ENCODE peak calls at places on chromosomes 13 and 19, in seven cellular contexts. Y is fibroblast of the aortic adventitia; H is GM12878; N is T1000; S is NAMALWA; Z is HTR-8/SVneo; P is stimulated activated CD8-positive, alpha-beta memory T cell treated with anti-CD3 and anti-CD28 coated beads, Interleukin-7, amount 100 ng/mL, for 1 hour. M is an unnamed sample.

GRCh38 chr13:46679369-46680180 is 117.4 kb downstream of the ESD start:
- DNase-seq in N (no peak), Z (no peak), P (no peak), Y (peak; percentile 69), S (peak; percentile 85), H (peak; percentile 53), M (no peak)

GRCh38 chr19:33278023-33278402 is 24.3 kb downstream of the CEBPA start:
- DNase-seq in P (no peak), S (no peak), H (no peak), Z (no peak), Y (no peak), N (no peak), M (no peak)

GRCh38 chr19:23917856-23918255 is 3.2 kb downstream of the ZNF726 start:
- DNase-seq in S (no peak), P (no peak), N (no peak), Y (no peak), Z (no peak), H (no peak), M (no peak)

GRCh38 chr13:45040626-45041025 is 51.3 kb downstream of the GPALPP1 start:
- DNase-seq in S (no peak), Z (peak; percentile 28), P (no peak), Y (peak; percentile 31), H (no peak), N (no peak), M (no peak)

GRCh38 chr13:50410921-50411712 is 395.9 kb downstream of the KCNRG start:
- DNase-seq in Y (peak; percentile 91), S (no peak), P (no peak), H (no peak), N (peak; percentile 36), Z (peak; percentile 48), M (peak; percentile 98)

GRCh38 chr13:74132152-74132767 is 1.9 kb downstream of the KLF12 start:
- DNase-seq in S (no peak), P (no peak), H (no peak), Y (peak; percentile 67), N (no peak), Z (no peak), M (no peak)

GRCh38 chr13:37833411-37833810 is 36.2 kb downstream of the TRPC4 start:
- DNase-seq in N (no peak), H (no peak), S (peak; percentile 85), P (no peak), Z (no peak), Y (no peak), M (no peak)

GRCh38 chr19:57452307-57452706 is 4.6 kb downstream of the VN1R1 start:
- DNase-seq in Z (no peak), Y (no peak), P (no peak), H (no peak), N (no peak), S (no peak), M (no peak)

GRCh38 chr13:99280166-99280565 is 22.0 kb upstream of the GPR18 start:
- DNase-seq in N (no peak), Z (no peak), Y (no peak), S (no peak), P (no peak), H (no peak), M (no peak)

GRCh38 chr13:41622545-41623429 is 165.4 kb downstream of the RGCC start:
- DNase-seq in Z (no peak), Y (peak; percentile 70), H (no peak), N (no peak), P (no peak), S (no peak), M (no peak)

GRCh38 chr19:45418812-45419211 is 4.9 kb downstream of the ERCC1 start:
- DNase-seq in Y (no peak), Z (no peak), P (no peak), H (no peak), N (no peak), S (no peak), M (no peak)

GRCh38 chr13:108113407-108113806 is 101.9 kb downstream of the LIG4 start:
- DNase-seq in P (no peak), Y (no peak), S (no peak), H (no peak), Z (no peak), N (no peak), M (no peak)

GRCh38 chr19:18610245-18610555 is 2.5 kb upstream of the TMEM59L start:
- DNase-seq in N (no peak), H (no peak), S (no peak), P (no peak), Z (no peak), Y (no peak), M (no peak)

GRCh38 chr19:44816301-44816700 is 7.4 kb downstream of the BCAM start:
- DNase-seq in Y (no peak), N (no peak), H (no peak), Z (no peak), S (peak; percentile 28), P (no peak), M (no peak)

GRCh38 chr19:41641879-41642485 is 15.1 kb upstream of the CEACAM4 start:
- DNase-seq in P (peak; percentile 32), S (peak; percentile 74), H (peak; percentile 4), Z (peak; percentile 80), Y (peak; percentile 59), N (peak; percentile 12), M (peak; percentile 70)

GRCh38 chr13:88051746-88052482 is 380.7 kb downstream of the SLITRK5 start:
- DNase-seq in Y (no peak), S (peak; percentile 21), H (no peak), N (no peak), P (no peak), Z (no peak), M (peak; percentile 43)

GRCh38 chr19:6219592-6220290 is 60.0 kb downstream of the MLLT1 start:
- DNase-seq in H (no peak), Y (no peak), N (no peak), Z (no peak), S (no peak), P (no peak), M (no peak)

GRCh38 chr19:29687897-29688728 is 22.9 kb downstream of the PLEKHF1 start:
- DNase-seq in Z (no peak), P (no peak), H (no peak), Y (peak; percentile 90), S (no peak), N (no peak), M (no peak)

GRCh38 chr13:102580552-102581169 is 16.1 kb upstream of the TPP2 start:
- DNase-seq in P (no peak), H (no peak), Y (peak; percentile 87), Z (no peak), S (peak; percentile 85), N (no peak), M (no peak)

GRCh38 chr13:76016799-76017198 is 380.7 kb downstream of the LMO7 start:
- DNase-seq in Y (peak; percentile 32), N (no peak), P (no peak), S (peak; percentile 71), H (no peak), Z (no peak), M (no peak)

GRCh38 chr19:30870861-30871260 is 478.4 kb downstream of the TSHZ3 start:
- DNase-seq in P (no peak), S (no peak), Y (peak; percentile 1), Z (no peak), H (no peak), N (no peak), M (peak; percentile 11)

GRCh38 chr19:19540707-19541515 is 2.8 kb downstream of the CILP2 start:
- DNase-seq in S (peak; percentile 87), Y (no peak), H (no peak), N (peak; percentile 43), P (no peak), Z (no peak), M (peak; percentile 95)

GRCh38 chr19:7477758-7478157 is 11.1 kb downstream of the PEX11G start:
- DNase-seq in H (no peak), Y (no peak), S (no peak), N (no peak), Z (no peak), P (no peak), M (no peak)

GRCh38 chr19:30167206-30167903 is 204.8 kb upstream of the ZNF536 start:
- DNase-seq in N (no peak), Y (no peak), H (no peak), P (no peak), S (no peak), Z (no peak), M (peak; percentile 20)